ENCODE peak calls at places on chromosomes 5 and 9, in four cellular contexts. One of them, this sample, is unnamed.

GRCh38 chr5:1168751-1169607 is 32.4 kb upstream of the SLC6A19 start:
- DNase-seq in suprapubic skin: no peak
- DNase-seq in breast epithelium: no peak
- DNase-seq in fibroblast of lung: no peak
- DNase-seq in this sample: no peak

GRCh38 chr9:38413283-38413682 is 11.0 kb downstream of the IGFBPL1 start:
- DNase-seq in suprapubic skin: no peak
- DNase-seq in breast epithelium: no peak
- DNase-seq in fibroblast of lung: no peak
- DNase-seq in this sample: no peak

GRCh38 chr5:159786901-159787691 is 129.2 kb upstream of the ADRA1B start:
- DNase-seq in suprapubic skin: peak; percentile 88
- DNase-seq in breast epithelium: no peak
- DNase-seq in fibroblast of lung: peak; percentile 33
- DNase-seq in this sample: no peak

GRCh38 chr9:13268469-13268868 is 11.0 kb downstream of the MPDZ start:
- DNase-seq in suprapubic skin: no peak
- DNase-seq in breast epithelium: no peak
- DNase-seq in fibroblast of lung: peak; percentile 92
- DNase-seq in this sample: no peak

GRCh38 chr5:139982157-139982974 is 60.7 kb downstream of the NRG2 start:
- DNase-seq in suprapubic skin: no peak
- DNase-seq in breast epithelium: no peak
- DNase-seq in fibroblast of lung: peak; percentile 35
- DNase-seq in this sample: peak; percentile 83

GRCh38 chr5:102532126-102532525 is 33.3 kb upstream of the SLCO6A1 start:
- DNase-seq in suprapubic skin: no peak
- DNase-seq in breast epithelium: no peak
- DNase-seq in fibroblast of lung: peak; percentile 39
- DNase-seq in this sample: no peak

GRCh38 chr9:98993570-98993945 is 49.9 kb downstream of the COL15A1 start:
- DNase-seq in suprapubic skin: no peak
- DNase-seq in breast epithelium: no peak
- DNase-seq in fibroblast of lung: no peak
- DNase-seq in this sample: peak; percentile 69

GRCh38 chr5:179806250-179807045 is at the start of gene MGAT4B:
- DNase-seq in suprapubic skin: peak; percentile 83
- DNase-seq in breast epithelium: peak; percentile 72
- DNase-seq in fibroblast of lung: peak; percentile 77
- DNase-seq in this sample: no peak

GRCh38 chr5:166602271-166602670 is 1689.2 kb upstream of the WWC1 start:
- DNase-seq in suprapubic skin: no peak
- DNase-seq in breast epithelium: no peak
- DNase-seq in fibroblast of lung: no peak
- DNase-seq in this sample: no peak

GRCh38 chr5:514101-514485 is 10.2 kb downstream of the SLC9A3 start:
- DNase-seq in suprapubic skin: no peak
- DNase-seq in breast epithelium: no peak
- DNase-seq in fibroblast of lung: no peak
- DNase-seq in this sample: no peak

GRCh38 chr9:16368425-16369087 is 501.9 kb downstream of the BNC2 start:
- DNase-seq in suprapubic skin: no peak
- DNase-seq in breast epithelium: no peak
- DNase-seq in fibroblast of lung: peak; percentile 68
- DNase-seq in this sample: peak; percentile 49

GRCh38 chr9:26131891-26132290 is 453.6 kb upstream of the TUSC1 start:
- DNase-seq in suprapubic skin: no peak
- DNase-seq in breast epithelium: no peak
- DNase-seq in fibroblast of lung: peak; percentile 46
- DNase-seq in this sample: no peak

GRCh38 chr9:71767421-71768321 is 642 bp downstream of the CEMIP2 start:
- DNase-seq in suprapubic skin: peak; percentile 82
- DNase-seq in breast epithelium: peak; percentile 55
- DNase-seq in fibroblast of lung: peak; percentile 40
- DNase-seq in this sample: no peak

GRCh38 chr5:175889910-175890684 is 18.7 kb downstream of the CPLX2 start:
- DNase-seq in suprapubic skin: no peak
- DNase-seq in breast epithelium: no peak
- DNase-seq in fibroblast of lung: peak; percentile 10
- DNase-seq in this sample: no peak

GRCh38 chr5:149636861-149637246 is 55.6 kb downstream of the ARHGEF37 start:
- DNase-seq in suprapubic skin: no peak
- DNase-seq in breast epithelium: no peak
- DNase-seq in fibroblast of lung: peak; percentile 52
- DNase-seq in this sample: no peak

GRCh38 chr9:447230-448025 is 232.8 kb downstream of the DOCK8 start:
- DNase-seq in suprapubic skin: no peak
- DNase-seq in breast epithelium: no peak
- DNase-seq in fibroblast of lung: peak; percentile 95
- DNase-seq in this sample: no peak

GRCh38 chr5:80959768-80960442 is at the start of gene RASGRF2:
- DNase-seq in suprapubic skin: no peak
- DNase-seq in breast epithelium: no peak
- DNase-seq in fibroblast of lung: peak; percentile 59
- DNase-seq in this sample: no peak

GRCh38 chr5:175351126-175351525 is 92.9 kb downstream of the DRD1 start:
- DNase-seq in suprapubic skin: no peak
- DNase-seq in breast epithelium: no peak
- DNase-seq in fibroblast of lung: no peak
- DNase-seq in this sample: no peak

GRCh38 chr9:70435948-70436347 is 21.5 kb upstream of the KLF9 start:
- DNase-seq in suprapubic skin: no peak
- DNase-seq in breast epithelium: no peak
- DNase-seq in fibroblast of lung: peak; percentile 66
- DNase-seq in this sample: no peak

GRCh38 chr5:74624501-74624900 is 16.0 kb downstream of the ENC1 start:
- DNase-seq in suprapubic skin: no peak
- DNase-seq in breast epithelium: no peak
- DNase-seq in fibroblast of lung: peak; percentile 78
- DNase-seq in this sample: no peak

GRCh38 chr5:127671218-127671617 is 22.3 kb downstream of the CTXN3 start:
- DNase-seq in suprapubic skin: no peak
- DNase-seq in breast epithelium: no peak
- DNase-seq in fibroblast of lung: peak; percentile 19
- DNase-seq in this sample: no peak

GRCh38 chr9:135036861-135037465 is 50.5 kb upstream of the OLFM1 start:
- DNase-seq in suprapubic skin: peak; percentile 70
- DNase-seq in breast epithelium: peak; percentile 41
- DNase-seq in fibroblast of lung: no peak
- DNase-seq in this sample: peak; percentile 56

GRCh38 chr5:98637607-98638006 is 135.9 kb upstream of the RGMB start:
- DNase-seq in suprapubic skin: no peak
- DNase-seq in breast epithelium: no peak
- DNase-seq in fibroblast of lung: no peak
- DNase-seq in this sample: no peak

DNA sequence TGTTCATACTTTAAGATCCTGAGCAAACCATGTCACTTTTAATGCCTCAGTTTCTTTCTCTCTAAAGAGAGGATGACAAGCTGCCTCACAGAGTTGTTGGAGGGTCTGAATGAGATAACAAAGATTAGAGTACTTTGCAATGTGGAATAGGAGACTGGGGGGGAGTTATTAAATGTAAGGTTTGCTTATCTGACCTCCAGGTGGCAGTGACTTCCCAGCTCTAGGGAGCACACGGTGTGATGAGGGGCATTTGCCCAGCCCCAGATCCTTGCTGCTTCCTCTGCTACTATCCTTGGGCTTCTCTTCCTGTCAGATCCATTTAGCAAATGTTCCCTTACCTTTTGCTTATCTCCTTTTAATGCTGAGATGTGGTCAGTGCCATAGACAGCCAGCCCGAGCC is 30.7 kb downstream of the ENHO start:
- DNase-seq in suprapubic skin: no peak
- DNase-seq in breast epithelium: no peak
- DNase-seq in fibroblast of lung: no peak
- DNase-seq in this sample: no peak
- TF ChIP-seq CTCF in suprapubic skin: no peak
- TF ChIP-seq CTCF in breast epithelium: no peak
- TF ChIP-seq CTCF in fibroblast of lung: no peak
- TF ChIP-seq CTCF in this sample: no peak

GRCh38 chr9:132699926-132700325 is 29.7 kb downstream of the GTF3C4 start:
- DNase-seq in suprapubic skin: no peak
- DNase-seq in breast epithelium: no peak
- DNase-seq in fibroblast of lung: no peak
- DNase-seq in this sample: no peak

GRCh38 chr9:132698989-132699388 is 28.7 kb downstream of the GTF3C4 start:
- DNase-seq in suprapubic skin: no peak
- DNase-seq in breast epithelium: no peak
- DNase-seq in fibroblast of lung: no peak
- DNase-seq in this sample: no peak

GRCh38 chr9:132697230-132697629 is 27.0 kb downstream of the GTF3C4 start:
- DNase-seq in suprapubic skin: no peak
- DNase-seq in breast epithelium: no peak
- DNase-seq in fibroblast of lung: no peak
- DNase-seq in this sample: no peak

DNA sequence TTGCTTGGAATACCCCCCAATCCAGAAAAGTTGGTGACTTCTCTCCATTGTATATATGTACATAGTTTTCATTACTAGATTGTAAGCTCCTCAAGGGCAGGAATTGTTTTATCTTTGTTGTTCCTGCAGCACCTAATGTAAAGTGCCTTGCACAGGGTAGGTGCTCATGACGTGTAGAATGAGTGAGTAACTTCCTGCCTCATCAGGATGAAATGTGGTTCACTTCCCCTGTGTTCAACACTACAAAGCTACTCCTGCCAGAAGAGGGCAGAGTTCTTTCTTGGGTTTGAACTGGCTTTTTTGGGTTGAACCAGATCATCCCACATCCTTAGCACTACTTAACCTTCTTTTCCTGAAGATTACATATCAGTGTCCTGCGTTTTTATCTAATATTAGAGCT is 23.9 kb downstream of the GTF3C4 start:
- DNase-seq in suprapubic skin: no peak
- DNase-seq in breast epithelium: no peak
- DNase-seq in fibroblast of lung: peak; percentile 24
- DNase-seq in this sample: no peak
- TF ChIP-seq CTCF in suprapubic skin: no peak
- TF ChIP-seq CTCF in breast epithelium: no peak
- TF ChIP-seq CTCF in fibroblast of lung: no peak
- TF ChIP-seq CTCF in this sample: no peak

DNA sequence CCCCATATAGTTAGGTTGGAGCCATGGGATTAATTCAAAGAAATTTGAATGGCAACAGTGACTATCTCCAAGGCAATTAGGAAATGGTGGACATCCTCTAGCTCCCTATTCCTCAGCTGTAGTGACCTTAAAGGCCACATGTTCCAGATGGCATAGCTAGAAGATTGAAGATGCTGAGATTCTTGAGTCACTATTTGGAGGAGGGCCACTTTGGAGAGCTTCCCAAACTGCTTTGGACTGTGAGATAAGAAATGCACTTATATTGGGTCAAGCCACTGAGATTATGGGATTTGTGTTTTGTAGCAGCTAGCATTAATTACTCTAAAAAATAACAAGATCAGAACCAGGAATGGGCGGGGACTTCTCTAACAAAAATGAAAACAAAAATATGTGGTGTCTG is 636.2 kb upstream of the CCNG1 start:
- DNase-seq in suprapubic skin: no peak
- DNase-seq in breast epithelium: no peak
- DNase-seq in fibroblast of lung: no peak
- DNase-seq in this sample: no peak
- TF ChIP-seq CTCF in suprapubic skin: no peak
- TF ChIP-seq CTCF in breast epithelium: no peak
- TF ChIP-seq CTCF in fibroblast of lung: no peak
- TF ChIP-seq CTCF in this sample: no peak

GRCh38 chr9:37027582-37028424 is 6.3 kb downstream of the PAX5 start:
- DNase-seq in suprapubic skin: no peak
- DNase-seq in breast epithelium: peak; percentile 64
- DNase-seq in fibroblast of lung: peak; percentile 86
- DNase-seq in this sample: peak; percentile 95
- TF ChIP-seq CTCF in suprapubic skin: no peak
- TF ChIP-seq CTCF in breast epithelium: no peak
- TF ChIP-seq CTCF in fibroblast of lung: no peak
- TF ChIP-seq CTCF in this sample: no peak

GRCh38 chr9:117407436-117408022 is 7.3 kb downstream of the ASTN2 start:
- DNase-seq in suprapubic skin: no peak
- DNase-seq in breast epithelium: no peak
- DNase-seq in fibroblast of lung: no peak
- DNase-seq in this sample: no peak
- TF ChIP-seq CTCF in suprapubic skin: no peak
- TF ChIP-seq CTCF in breast epithelium: no peak
- TF ChIP-seq CTCF in fibroblast of lung: no peak
- TF ChIP-seq CTCF in this sample: no peak